ENCODE peak calls at places on chromosomes 3 and 15, in four cellular contexts. W is GM12878, Z is K562, Y is HepG2. M is an unnamed sample.

GRCh38 chr3:186929186-186929585 is 1.1 kb upstream of the ST6GAL1 start:
- DNase-seq in W (no peak), Z (no peak), Y (no peak), M (no peak)

GRCh38 chr3:45112939-45113338 is 33.2 kb downstream of the CDCP1 start:
- DNase-seq in W (no peak), Z (no peak), Y (no peak), M (no peak)

GRCh38 chr3:137972401-137972800 is 37.6 kb upstream of the CLDN18 start:
- DNase-seq in W (no peak), Z (no peak), Y (no peak), M (no peak)

GRCh38 chr15:67186226-67186649 is 68.2 kb downstream of the AAGAB start:
- DNase-seq in W (no peak), Z (no peak), Y (no peak), M (no peak)

GRCh38 chr3:72728329-72728889 is 119.8 kb downstream of the SHQ1 start:
- DNase-seq in W (no peak), Z (no peak), Y (peak; percentile 45), M (no peak)

GRCh38 chr3:41095702-41096101 is 103.6 kb upstream of the CTNNB1 start:
- DNase-seq in W (no peak), Z (peak; percentile 25), Y (no peak), M (no peak)

GRCh38 chr3:64685800-64686445 is 1.9 kb downstream of the ADAMTS9 start:
- DNase-seq in W (no peak), Z (peak; percentile 28), Y (peak; percentile 13), M (peak; percentile 73)

GRCh38 chr15:85749261-85750151 is 45.2 kb downstream of the KLHL25 start:
- DNase-seq in W (no peak), Z (no peak), Y (no peak), M (no peak)

GRCh38 chr15:80565988-80566387 is 129.1 kb upstream of the ABHD17C start:
- DNase-seq in W (no peak), Z (no peak), Y (no peak), M (no peak)

GRCh38 chr3:184361532-184361931 is at the start of the genes CLCN2 and POLR2H:
- DNase-seq in W (no peak), Z (peak; percentile 82), Y (peak; percentile 53), M (peak; percentile 50)

GRCh38 chr15:94478763-94479162 is 247.4 kb downstream of the MCTP2 start:
- DNase-seq in W (peak; percentile 1), Z (no peak), Y (no peak), M (no peak)

GRCh38 chr3:117358717-117359314 is 649.2 kb downstream of the TUSC7 start:
- DNase-seq in W (no peak), Z (no peak), Y (no peak), M (no peak)

GRCh38 chr3:126851934-126852333 is 131.0 kb upstream of the PLXNA1 start:
- DNase-seq in W (no peak), Z (no peak), Y (peak; percentile 4), M (no peak)

GRCh38 chr3:33035596-33035995 is 61.4 kb downstream of the GLB1 start:
- DNase-seq in W (no peak), Z (no peak), Y (no peak), M (no peak)

GRCh38 chr15:83061680-83062079 is 5.4 kb downstream of the BTBD1 start:
- DNase-seq in W (no peak), Z (no peak), Y (no peak), M (no peak)

GRCh38 chr3:143418391-143418790 is 298.8 kb downstream of the CHST2 start:
- DNase-seq in W (no peak), Z (no peak), Y (no peak), M (no peak)

GRCh38 chr15:96334017-96334704 is 3.7 kb downstream of the NR2F2 start:
- DNase-seq in W (no peak), Z (no peak), Y (no peak), M (no peak)

GRCh38 chr3:133851266-133851906 is 44.3 kb downstream of the RAB6B start:
- DNase-seq in W (no peak), Z (peak; percentile 76), Y (no peak), M (no peak)

GRCh38 chr15:97200161-97200560 is 760.3 kb upstream of the ARRDC4 start:
- DNase-seq in W (no peak), Z (no peak), Y (no peak), M (no peak)

GRCh38 chr3:21435871-21436270 is 315.1 kb downstream of the ZNF385D start:
- DNase-seq in W (no peak), Z (no peak), Y (no peak), M (no peak)

GRCh38 chr3:46542344-46542743 is 23.8 kb downstream of the LRRC2 start:
- DNase-seq in W (no peak), Z (no peak), Y (no peak), M (no peak)

GRCh38 chr3:33858131-33858530 is 59.7 kb downstream of the PDCD6IP start:
- DNase-seq in W (no peak), Z (no peak), Y (no peak), M (no peak)

GRCh38 chr15:64634576-64635485 is 140.6 kb downstream of the RBPMS2 start:
- DNase-seq in W (peak; percentile 91), Z (no peak), Y (peak; percentile 72), M (peak; percentile 14)

GRCh38 chr3:42036483-42036823 is 54.7 kb upstream of the TRAK1 start:
- DNase-seq in W (no peak), Z (no peak), Y (peak; percentile 58), M (no peak)

GRCh38 chr15:96047255-96047931 is 283.1 kb upstream of the NR2F2 start:
- DNase-seq in W (no peak), Z (no peak), Y (no peak), M (peak; percentile 25)

GRCh38 chr15:60347480-60348069 is 50.2 kb downstream of the ANXA2 start:
- DNase-seq in W (no peak), Z (no peak), Y (no peak), M (no peak)

DNA sequence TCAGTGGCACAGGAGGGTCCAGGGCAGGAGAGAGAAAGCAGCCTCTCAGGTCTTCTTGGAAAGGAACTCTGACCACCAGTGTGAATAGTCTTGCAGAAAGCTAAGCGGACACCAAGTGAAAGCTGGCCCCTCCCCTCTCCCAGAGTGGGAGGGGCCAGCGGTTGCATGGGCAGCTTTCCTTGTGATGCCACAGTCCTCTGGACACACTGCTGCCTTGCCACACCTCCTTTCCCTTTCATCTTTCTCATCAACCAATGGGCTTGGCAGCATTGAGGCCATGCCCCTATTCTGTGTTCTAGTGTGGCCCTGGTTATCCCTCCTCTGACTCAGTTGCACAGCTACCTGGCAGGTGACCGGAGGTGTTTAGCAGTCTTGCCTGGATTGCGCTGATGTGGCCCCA is 49.7 kb upstream of the GOLGA6B start:
- DNase-seq in W (no peak), Z (peak; percentile 32), Y (no peak), M (peak; percentile 17)
- TF ChIP-seq FOXK2 in W (no peak), Z (no peak), Y (no peak), M (no peak)

DNA sequence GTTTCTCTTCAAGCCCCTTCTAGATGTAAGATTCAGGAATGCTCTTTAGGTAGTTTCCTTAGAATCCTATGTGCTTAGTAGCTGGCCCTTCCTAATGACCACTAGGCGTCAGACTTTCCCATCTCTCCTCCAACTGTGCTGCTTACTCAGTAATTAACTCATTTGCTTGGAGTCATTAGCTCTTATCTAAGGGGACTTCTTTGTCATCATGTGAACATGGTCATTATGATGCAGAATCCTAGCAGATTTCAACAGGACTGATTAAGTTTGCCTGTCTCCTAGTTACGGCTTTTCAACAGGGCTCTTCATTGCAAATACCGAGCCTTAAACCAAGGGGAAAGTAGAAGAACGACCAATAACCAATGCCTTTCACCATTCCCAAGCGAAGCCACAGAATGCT is 46.4 kb downstream of the GJD2 start:
- DNase-seq in W (no peak), Z (peak; percentile 63), Y (peak; percentile 28), M (peak; percentile 12)
- TF ChIP-seq TARDBP in W (no peak), Z (no peak), Y (no peak), M (no peak)

DNA sequence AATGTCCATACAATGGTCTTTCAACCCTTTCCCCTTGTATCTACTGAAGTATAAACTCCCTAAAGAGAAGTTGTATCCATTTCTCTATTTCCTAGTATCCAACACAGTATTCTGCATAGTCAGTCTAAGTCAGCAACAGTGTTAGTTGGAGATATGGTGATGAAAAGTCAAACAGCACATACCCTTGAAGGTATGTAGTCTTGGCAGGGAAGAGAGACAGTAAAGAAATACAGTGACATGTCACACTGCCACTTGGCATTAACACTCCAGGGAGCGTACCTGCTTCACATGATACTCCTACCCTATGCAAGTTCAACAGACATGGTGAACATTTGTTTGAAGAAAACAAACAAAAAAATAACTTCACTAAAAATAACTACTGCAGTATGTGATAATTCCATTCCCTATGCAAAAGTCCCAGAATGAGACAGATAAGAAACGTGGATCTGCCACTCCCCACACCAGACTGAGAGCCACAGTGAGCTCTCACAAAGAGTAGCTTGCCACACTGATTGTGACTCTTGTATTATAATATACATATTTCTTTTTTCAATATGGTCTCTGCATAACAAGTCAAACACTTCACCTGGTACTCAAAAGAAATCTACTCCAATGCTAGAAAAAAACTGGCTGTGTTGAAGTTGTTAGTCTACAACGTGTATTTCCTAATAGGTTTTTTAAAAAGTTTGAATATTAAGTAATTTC is 5.9 kb downstream of the PDCD10 start:
- DNase-seq in W (no peak), Z (no peak), Y (no peak), M (no peak)
- TF ChIP-seq BHLHE40 in W (no peak), Z (no peak), Y (no peak), M (no peak)

GRCh38 chr3:39474126-39474515 is 6.6 kb downstream of the MOBP start:
- DNase-seq in W (no peak), Z (no peak), Y (no peak), M (no peak)

GRCh38 chr3:39478226-39478625 is 10.7 kb downstream of the MOBP start:
- DNase-seq in W (no peak), Z (no peak), Y (no peak), M (no peak)

GRCh38 chr3:39473452-39474125 is 6.1 kb downstream of the MOBP start:
- DNase-seq in W (no peak), Z (no peak), Y (no peak), M (no peak)

GRCh38 chr3:39479701-39480414 is 12.4 kb downstream of the MOBP start:
- DNase-seq in W (no peak), Z (no peak), Y (no peak), M (no peak)

GRCh38 chr3:39476783-39477182 is 9.3 kb downstream of the MOBP start:
- DNase-seq in W (no peak), Z (no peak), Y (no peak), M (no peak)
- TF ChIP-seq FOXK2 in W (no peak), Z (no peak), Y (no peak), M (no peak)

GRCh38 chr15:51460796-51461195 is 119.3 kb downstream of the GLDN start:
- DNase-seq in W (no peak), Z (no peak), Y (no peak), M (no peak)
- TF ChIP-seq TARDBP in W (no peak), Z (no peak), Y (no peak), M (no peak)